ENCODE peak calls at places on chromosome 14, in four cellular contexts. G, E, W and K are unnamed samples.

GRCh38 chr14:90936757-90937440 is 120.7 kb upstream of the TTC7B start:
- DNase-seq in G (no peak), E (no peak), W (no peak), K (peak)

GRCh38 chr14:50452979-50453705 is 56.5 kb upstream of the CDKL1 start:
- DNase-seq in W (no peak), E (no peak), G (no peak), K (no peak)

GRCh38 chr14:104512771-104513640 is 66.6 kb upstream of the C14orf180 start:
- DNase-seq in W (no peak), G (no peak), E (no peak), K (no peak)

GRCh38 chr14:99615497-99616245 is 11.7 kb upstream of the CCDC85C start:
- DNase-seq in W (no peak), G (no peak), E (no peak), K (no peak)

GRCh38 chr14:36383674-36384421 is 63.4 kb upstream of the MBIP start:
- DNase-seq in E (no peak), W (no peak), G (no peak), K (peak)

GRCh38 chr14:75452900-75453816 is 25.3 kb downstream of the JDP2 start:
- DNase-seq in G (peak), W (peak), E (peak), K (peak)

GRCh38 chr14:88986146-88986841 is 161.8 kb downstream of the TTC8 start:
- DNase-seq in G (peak), E (no peak), W (no peak), K (no peak)

GRCh38 chr14:77598366-77599050 is 17.9 kb downstream of the SPTLC2 start:
- DNase-seq in W (no peak), G (no peak), E (no peak), K (no peak)

GRCh38 chr14:95515523-95516517 is 630 bp downstream of the SYNE3 start:
- DNase-seq in G (peak), W (peak), E (peak), K (peak)

GRCh38 chr14:91252901-91253794 is 8.6 kb upstream of the GPR68 start:
- DNase-seq in E (no peak), G (peak), W (peak), K (no peak)

GRCh38 chr14:100584056-100585031 is 2.9 kb downstream of the BEGAIN start:
- DNase-seq in W (no peak), E (no peak), G (peak), K (no peak)

GRCh38 chr14:94121485-94121884 is 7.9 kb downstream of the IFI27L2 start:
- DNase-seq in E (no peak), W (no peak), G (no peak), K (no peak)

GRCh38 chr14:20973501-20973900 is 16.3 kb upstream of the METTL17 start:
- DNase-seq in E (no peak), G (no peak), W (no peak), K (no peak)

GRCh38 chr14:63896278-63896720 is 43.5 kb downstream of the SYNE2 start:
- DNase-seq in G (peak), E (peak), W (no peak), K (peak)

GRCh38 chr14:63895510-63895909 is 42.7 kb downstream of the SYNE2 start:
- DNase-seq in G (no peak), W (no peak), E (no peak), K (no peak)

GRCh38 chr14:63893701-63894458 is 41.1 kb downstream of the SYNE2 start:
- DNase-seq in E (no peak), W (no peak), G (peak), K (peak)

GRCh38 chr14:63899953-63900352 is 47.1 kb downstream of the SYNE2 start:
- DNase-seq in E (no peak), G (no peak), W (no peak), K (no peak)

DNA sequence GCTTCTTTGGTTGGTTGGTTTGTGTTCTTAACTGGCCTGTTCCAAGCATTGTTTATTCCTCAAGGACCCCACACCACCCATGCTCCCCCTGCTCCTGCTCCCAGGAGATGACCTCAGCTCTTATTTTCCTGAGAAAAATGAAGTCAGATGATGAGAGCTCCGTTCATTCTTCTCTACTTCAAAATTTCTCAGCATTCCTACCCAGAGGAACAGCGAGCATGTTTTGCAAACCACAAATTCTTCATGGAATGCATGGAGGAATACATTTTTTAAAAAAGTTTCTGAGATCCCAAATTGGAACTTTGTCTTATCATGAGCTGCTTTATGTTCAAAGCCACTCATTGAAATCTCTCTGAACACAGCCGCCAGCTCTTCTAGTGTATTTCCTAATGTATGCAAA is 44.9 kb downstream of the SYNE2 start:
- DNase-seq in W (no peak), E (no peak), G (no peak), K (no peak)
- H3K27ac ChIP-seq in W (no peak), E (no peak), G (peak), K (no peak)

DNA sequence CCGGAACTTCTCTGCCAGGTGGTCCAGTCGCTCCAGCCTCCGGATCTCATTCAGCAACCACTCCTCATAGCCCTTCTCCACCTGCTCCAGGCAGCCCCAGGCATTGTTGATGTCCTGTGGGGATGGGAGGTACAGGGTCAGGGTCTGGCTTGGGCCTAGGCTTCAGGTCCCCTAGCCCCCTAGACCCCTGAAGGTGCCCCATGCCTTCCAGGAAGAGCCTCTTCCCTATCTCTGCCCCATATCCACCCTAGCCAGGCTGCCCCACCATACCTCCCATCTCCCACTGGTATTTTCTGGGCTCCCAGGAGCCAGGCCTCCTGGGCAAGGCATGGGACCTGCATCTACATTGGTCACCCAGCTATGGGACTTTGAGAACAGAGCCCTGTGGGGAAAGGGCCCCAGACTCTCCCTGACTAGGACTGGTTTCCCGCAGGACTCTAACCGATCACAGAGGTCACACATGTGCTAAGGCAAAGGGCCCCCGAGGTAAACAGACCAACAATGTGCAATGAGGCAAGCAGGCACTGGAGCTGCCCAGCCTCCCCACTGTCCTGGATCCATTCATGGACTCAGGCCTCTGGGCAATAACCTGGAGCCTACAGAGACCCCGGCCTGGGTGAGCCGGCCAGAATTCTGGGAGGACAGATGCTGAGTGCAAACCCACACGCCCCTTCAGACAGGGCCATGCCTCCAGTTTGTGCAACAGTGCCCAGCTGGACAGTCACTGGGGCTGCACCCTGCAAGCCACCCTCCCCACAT is 88.8 kb downstream of the ACTN1 start:
- DNase-seq in E (no peak), W (no peak), G (no peak), K (peak)
- H3K27ac ChIP-seq in E (no peak), W (no peak), G (no peak), K (no peak)

DNA sequence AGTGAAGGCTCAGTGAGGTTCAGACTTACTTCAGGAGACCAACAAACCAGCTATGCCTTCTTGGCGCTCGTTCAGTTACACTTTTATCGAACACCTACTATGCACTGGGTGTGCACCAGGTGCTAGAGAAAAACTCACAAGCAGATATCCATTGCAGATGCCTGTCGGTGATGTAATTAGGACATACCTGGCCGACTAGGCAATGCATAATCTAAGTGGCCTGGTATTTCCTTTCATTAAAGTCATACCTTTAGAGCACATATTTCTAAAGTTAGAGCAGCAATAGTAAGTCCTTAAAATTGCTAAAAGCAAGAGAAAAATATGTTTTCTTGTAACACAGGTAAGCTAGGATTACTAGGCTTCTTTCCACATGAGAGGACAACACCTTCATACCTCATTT is 242.4 kb downstream of the SPTSSA start:
- DNase-seq in W (no peak), E (no peak), G (no peak), K (no peak)
- H3K27ac ChIP-seq in W (no peak), E (no peak), G (no peak), K (no peak)

GRCh38 chr14:24231263-24232120 is 675 bp downstream of the NEDD8 start:
- DNase-seq in E (peak), W (peak), G (no peak), K (no peak)

GRCh38 chr14:24232121-24232644 is at the start of gene NEDD8:
- DNase-seq in W (peak), E (peak), G (peak), K (peak)

GRCh38 chr14:24234095-24235020 is 1.6 kb downstream of the GMPR2 start:
- DNase-seq in W (no peak), E (no peak), G (no peak), K (no peak)

GRCh38 chr14:24232645-24233537 is at the start of gene GMPR2:
- DNase-seq in G (no peak), E (no peak), W (peak), K (no peak)

GRCh38 chr14:24233538-24233866 is 773 bp downstream of the GMPR2 start:
- DNase-seq in W (no peak), G (no peak), E (peak), K (no peak)
- H3K27ac ChIP-seq in W (peak), G (peak), E (peak), K (peak)

GRCh38 chr14:30559638-30560071 is 697 bp downstream of the G2E3 start:
- DNase-seq in E (peak), W (no peak), G (no peak), K (no peak)
- H3K27ac ChIP-seq in E (peak), W (peak), G (peak), K (peak)